ENCODE peak calls at places on chromosomes 12 and 14, in seven cellular contexts. One of them, this sample, is unnamed. For H3K9me3, H3K36me3 and H3K4me1, the result is how much of the 10 kb centered on the place peaks cover.

GRCh38 chr14:53696217-53696965 is 260.2 kb downstream of the BMP4 start:
- DNase-seq in adrenal gland: no peak
- DNase-seq in psoas muscle: no peak
- DNase-seq in CD8-positive, alpha-beta T cell: no peak
- DNase-seq in esophagus squamous epithelium: no peak
- DNase-seq in ovary: no peak
- DNase-seq in IMR-90: peak
- DNase-seq in this sample: no peak

GRCh38 chr14:34628681-34629135 is 1.2 kb downstream of the SNX6 start:
- DNase-seq in adrenal gland: no peak
- DNase-seq in psoas muscle: no peak
- DNase-seq in CD8-positive, alpha-beta T cell: no peak
- DNase-seq in esophagus squamous epithelium: no peak
- DNase-seq in ovary: no peak
- DNase-seq in IMR-90: peak
- DNase-seq in this sample: no peak

GRCh38 chr14:100851946-100852620 is 26.2 kb downstream of the MEG3 start:
- DNase-seq in adrenal gland: no peak
- DNase-seq in psoas muscle: peak
- DNase-seq in CD8-positive, alpha-beta T cell: no peak
- DNase-seq in esophagus squamous epithelium: no peak
- DNase-seq in ovary: no peak
- DNase-seq in IMR-90: no peak
- DNase-seq in this sample: no peak

GRCh38 chr12:89350661-89351488 is 1.4 kb downstream of the DUSP6 start:
- DNase-seq in adrenal gland: peak
- DNase-seq in psoas muscle: peak
- DNase-seq in CD8-positive, alpha-beta T cell: no peak
- DNase-seq in esophagus squamous epithelium: no peak
- DNase-seq in ovary: no peak
- DNase-seq in IMR-90: no peak
- DNase-seq in this sample: peak

GRCh38 chr12:67241482-67241881 is 27.7 kb upstream of the CAND1 start:
- DNase-seq in adrenal gland: no peak
- DNase-seq in psoas muscle: no peak
- DNase-seq in CD8-positive, alpha-beta T cell: no peak
- DNase-seq in esophagus squamous epithelium: no peak
- DNase-seq in ovary: no peak
- DNase-seq in IMR-90: peak
- DNase-seq in this sample: no peak

GRCh38 chr12:109771746-109772621 is 58.4 kb downstream of the FAM222A start:
- DNase-seq in adrenal gland: peak
- DNase-seq in psoas muscle: peak
- DNase-seq in CD8-positive, alpha-beta T cell: no peak
- DNase-seq in esophagus squamous epithelium: no peak
- DNase-seq in ovary: peak
- DNase-seq in IMR-90: no peak
- DNase-seq in this sample: no peak

GRCh38 chr14:101359221-101360044 is 201.9 kb upstream of the DIO3 start:
- DNase-seq in adrenal gland: no peak
- DNase-seq in psoas muscle: peak
- DNase-seq in CD8-positive, alpha-beta T cell: no peak
- DNase-seq in esophagus squamous epithelium: no peak
- DNase-seq in ovary: peak
- DNase-seq in IMR-90: no peak
- DNase-seq in this sample: no peak

GRCh38 chr14:68448379-68448778 is 344.5 kb downstream of the ZFP36L1 start:
- DNase-seq in adrenal gland: no peak
- DNase-seq in psoas muscle: no peak
- DNase-seq in CD8-positive, alpha-beta T cell: no peak
- DNase-seq in esophagus squamous epithelium: no peak
- DNase-seq in ovary: no peak
- DNase-seq in IMR-90: no peak
- DNase-seq in this sample: no peak

GRCh38 chr14:103207404-103208072 is 84.3 kb downstream of the TNFAIP2 start:
- DNase-seq in adrenal gland: peak
- DNase-seq in psoas muscle: peak
- DNase-seq in CD8-positive, alpha-beta T cell: no peak
- DNase-seq in esophagus squamous epithelium: no peak
- DNase-seq in ovary: peak
- DNase-seq in IMR-90: no peak
- DNase-seq in this sample: no peak

GRCh38 chr12:63066782-63067181 is 84.2 kb downstream of the AVPR1A start:
- DNase-seq in adrenal gland: no peak
- DNase-seq in psoas muscle: no peak
- DNase-seq in CD8-positive, alpha-beta T cell: no peak
- DNase-seq in esophagus squamous epithelium: no peak
- DNase-seq in ovary: no peak
- DNase-seq in IMR-90: no peak
- DNase-seq in this sample: no peak

GRCh38 chr12:130683080-130683479 is 33.0 kb downstream of the RIMBP2 start:
- DNase-seq in adrenal gland: no peak
- DNase-seq in psoas muscle: no peak
- DNase-seq in CD8-positive, alpha-beta T cell: no peak
- DNase-seq in esophagus squamous epithelium: no peak
- DNase-seq in ovary: no peak
- DNase-seq in IMR-90: no peak
- DNase-seq in this sample: no peak

GRCh38 chr12:75489613-75490210 is 9.2 kb downstream of the GLIPR1 start:
- DNase-seq in adrenal gland: no peak
- DNase-seq in psoas muscle: no peak
- DNase-seq in CD8-positive, alpha-beta T cell: no peak
- DNase-seq in esophagus squamous epithelium: no peak
- DNase-seq in ovary: no peak
- DNase-seq in IMR-90: peak
- DNase-seq in this sample: no peak

GRCh38 chr14:67668559-67668958 is 5.9 kb downstream of the VTI1B start:
- DNase-seq in adrenal gland: no peak
- DNase-seq in psoas muscle: no peak
- DNase-seq in CD8-positive, alpha-beta T cell: no peak
- DNase-seq in esophagus squamous epithelium: no peak
- DNase-seq in ovary: no peak
- DNase-seq in IMR-90: no peak
- DNase-seq in this sample: no peak

DNA sequence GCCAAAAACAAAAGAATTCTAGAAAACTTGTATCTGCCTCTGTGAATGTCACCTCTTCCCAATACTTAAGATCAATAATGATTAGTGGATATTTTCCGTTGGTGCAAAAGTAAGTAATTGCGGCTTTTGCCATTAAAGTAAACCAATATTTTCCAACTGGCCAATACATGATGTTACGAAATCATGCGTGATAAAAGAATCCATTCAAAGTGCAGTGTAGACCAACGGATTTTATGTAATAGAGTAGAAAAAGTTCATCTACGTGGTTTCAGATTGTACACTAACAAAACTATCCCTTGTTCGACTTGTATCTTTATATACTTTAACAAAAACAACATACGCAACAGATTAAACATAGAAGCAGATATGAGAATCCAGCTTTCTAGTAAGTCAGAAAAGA is 626 bp upstream of the ZNF268 start:
- DNase-seq in adrenal gland: no peak
- DNase-seq in psoas muscle: no peak
- DNase-seq in CD8-positive, alpha-beta T cell: no peak
- DNase-seq in esophagus squamous epithelium: no peak
- DNase-seq in ovary: no peak
- DNase-seq in IMR-90: no peak
- DNase-seq in this sample: no peak
- H3K9me3 ChIP-seq in adrenal gland: under half
- H3K9me3 ChIP-seq in psoas muscle: half or more
- H3K9me3 ChIP-seq in CD8-positive, alpha-beta T cell: under half
- H3K9me3 ChIP-seq in esophagus squamous epithelium: under half
- H3K9me3 ChIP-seq in ovary: under half
- H3K9me3 ChIP-seq in IMR-90: under half
- H3K9me3 ChIP-seq in this sample: under half

GRCh38 chr14:50757702-50758101 is 73.3 kb downstream of the NIN start:
- DNase-seq in adrenal gland: no peak
- DNase-seq in psoas muscle: no peak
- DNase-seq in CD8-positive, alpha-beta T cell: no peak
- DNase-seq in esophagus squamous epithelium: no peak
- DNase-seq in ovary: no peak
- DNase-seq in IMR-90: no peak
- DNase-seq in this sample: no peak

GRCh38 chr14:50758279-50758678 is 72.7 kb downstream of the NIN start:
- DNase-seq in adrenal gland: no peak
- DNase-seq in psoas muscle: no peak
- DNase-seq in CD8-positive, alpha-beta T cell: no peak
- DNase-seq in esophagus squamous epithelium: no peak
- DNase-seq in ovary: no peak
- DNase-seq in IMR-90: no peak
- DNase-seq in this sample: no peak

GRCh38 chr14:50758945-50759344 is 72.0 kb downstream of the NIN start:
- DNase-seq in adrenal gland: no peak
- DNase-seq in psoas muscle: no peak
- DNase-seq in CD8-positive, alpha-beta T cell: no peak
- DNase-seq in esophagus squamous epithelium: no peak
- DNase-seq in ovary: no peak
- DNase-seq in IMR-90: no peak
- DNase-seq in this sample: no peak

GRCh38 chr14:50759800-50760543 is 71.0 kb downstream of the NIN start:
- DNase-seq in adrenal gland: no peak
- DNase-seq in psoas muscle: no peak
- DNase-seq in CD8-positive, alpha-beta T cell: no peak
- DNase-seq in esophagus squamous epithelium: no peak
- DNase-seq in ovary: no peak
- DNase-seq in IMR-90: no peak
- DNase-seq in this sample: no peak

DNA sequence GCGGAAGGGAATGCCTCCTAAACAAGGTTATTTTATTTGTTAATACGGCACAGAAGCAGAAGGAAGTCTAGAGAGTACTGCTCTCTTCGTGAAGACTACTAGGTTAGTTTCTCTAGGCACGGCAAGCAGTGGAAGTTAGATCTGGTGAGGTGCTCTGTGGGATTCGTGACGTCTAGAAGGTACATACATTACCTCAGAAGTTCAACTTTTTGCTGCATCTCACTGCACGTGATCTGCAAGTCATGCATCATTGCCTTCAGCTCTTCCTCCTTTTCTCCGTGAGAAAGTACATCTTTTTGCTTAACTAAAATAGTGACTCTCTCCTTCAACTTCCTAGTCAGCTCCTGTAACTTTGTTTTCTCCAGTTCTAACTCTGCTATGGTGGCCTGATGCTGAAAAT is 74.7 kb downstream of the NIN start:
- DNase-seq in adrenal gland: no peak
- DNase-seq in psoas muscle: no peak
- DNase-seq in CD8-positive, alpha-beta T cell: no peak
- DNase-seq in esophagus squamous epithelium: no peak
- DNase-seq in ovary: no peak
- DNase-seq in IMR-90: no peak
- DNase-seq in this sample: no peak
- H3K36me3 ChIP-seq in adrenal gland: under half
- H3K36me3 ChIP-seq in psoas muscle: under half
- H3K36me3 ChIP-seq in CD8-positive, alpha-beta T cell: half or more
- H3K36me3 ChIP-seq in esophagus squamous epithelium: under half
- H3K36me3 ChIP-seq in ovary: under half
- H3K36me3 ChIP-seq in IMR-90: under half
- H3K36me3 ChIP-seq in this sample: half or more

GRCh38 chr12:8696402-8697100 is 1.2 kb upstream of the RIMKLB start:
- DNase-seq in adrenal gland: no peak
- DNase-seq in psoas muscle: no peak
- DNase-seq in CD8-positive, alpha-beta T cell: no peak
- DNase-seq in esophagus squamous epithelium: no peak
- DNase-seq in ovary: no peak
- DNase-seq in IMR-90: no peak
- DNase-seq in this sample: no peak

GRCh38 chr12:8697476-8698131 is at the start of gene RIMKLB:
- DNase-seq in adrenal gland: peak
- DNase-seq in psoas muscle: peak
- DNase-seq in CD8-positive, alpha-beta T cell: peak
- DNase-seq in esophagus squamous epithelium: peak
- DNase-seq in ovary: peak
- DNase-seq in IMR-90: peak
- DNase-seq in this sample: peak

GRCh38 chr12:8692573-8692972 is 5.2 kb upstream of the RIMKLB start:
- DNase-seq in adrenal gland: no peak
- DNase-seq in psoas muscle: no peak
- DNase-seq in CD8-positive, alpha-beta T cell: no peak
- DNase-seq in esophagus squamous epithelium: no peak
- DNase-seq in ovary: peak
- DNase-seq in IMR-90: peak
- DNase-seq in this sample: no peak

GRCh38 chr12:8697120-8697475 is 693 bp upstream of the RIMKLB start:
- DNase-seq in adrenal gland: peak
- DNase-seq in psoas muscle: peak
- DNase-seq in CD8-positive, alpha-beta T cell: peak
- DNase-seq in esophagus squamous epithelium: no peak
- DNase-seq in ovary: peak
- DNase-seq in IMR-90: peak
- DNase-seq in this sample: peak

DNA sequence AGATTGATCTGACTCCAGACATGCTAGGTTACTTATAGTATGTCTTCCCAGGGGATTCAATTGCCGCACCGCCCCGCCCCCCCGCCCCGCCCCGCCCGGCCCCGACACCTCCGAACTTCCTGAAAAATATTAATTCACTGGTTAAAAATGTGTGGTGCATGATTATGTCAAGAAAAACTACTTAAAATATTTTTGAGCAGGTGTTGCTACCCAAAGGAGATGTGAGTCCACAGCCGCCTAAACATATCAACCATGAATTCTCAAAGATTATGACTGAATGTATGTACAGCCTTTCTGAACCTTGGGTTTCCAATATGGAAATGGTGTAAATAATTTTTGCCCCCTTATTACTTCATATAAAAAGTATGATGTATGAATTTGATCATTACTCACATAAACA is 2.7 kb upstream of the RIMKLB start:
- DNase-seq in adrenal gland: no peak
- DNase-seq in psoas muscle: no peak
- DNase-seq in CD8-positive, alpha-beta T cell: no peak
- DNase-seq in esophagus squamous epithelium: no peak
- DNase-seq in ovary: no peak
- DNase-seq in IMR-90: no peak
- DNase-seq in this sample: no peak
- H3K4me1 ChIP-seq in adrenal gland: under half
- H3K4me1 ChIP-seq in psoas muscle: under half
- H3K4me1 ChIP-seq in CD8-positive, alpha-beta T cell: under half
- H3K4me1 ChIP-seq in esophagus squamous epithelium: under half
- H3K4me1 ChIP-seq in ovary: under half
- H3K4me1 ChIP-seq in IMR-90: under half
- H3K4me1 ChIP-seq in this sample: under half

GRCh38 chr12:111645433-111645832 is 40.3 kb downstream of the BRAP start:
- DNase-seq in adrenal gland: no peak
- DNase-seq in psoas muscle: no peak
- DNase-seq in CD8-positive, alpha-beta T cell: no peak
- DNase-seq in esophagus squamous epithelium: no peak
- DNase-seq in ovary: no peak
- DNase-seq in IMR-90: peak
- DNase-seq in this sample: no peak

GRCh38 chr12:111656016-111656415 is 29.7 kb downstream of the BRAP start:
- DNase-seq in adrenal gland: no peak
- DNase-seq in psoas muscle: no peak
- DNase-seq in CD8-positive, alpha-beta T cell: no peak
- DNase-seq in esophagus squamous epithelium: no peak
- DNase-seq in ovary: no peak
- DNase-seq in IMR-90: no peak
- DNase-seq in this sample: no peak

GRCh38 chr12:111655356-111655755 is 30.4 kb downstream of the BRAP start:
- DNase-seq in adrenal gland: no peak
- DNase-seq in psoas muscle: no peak
- DNase-seq in CD8-positive, alpha-beta T cell: no peak
- DNase-seq in esophagus squamous epithelium: no peak
- DNase-seq in ovary: no peak
- DNase-seq in IMR-90: no peak
- DNase-seq in this sample: no peak

GRCh38 chr12:111653596-111653995 is 32.2 kb downstream of the BRAP start:
- DNase-seq in adrenal gland: no peak
- DNase-seq in psoas muscle: no peak
- DNase-seq in CD8-positive, alpha-beta T cell: no peak
- DNase-seq in esophagus squamous epithelium: no peak
- DNase-seq in ovary: no peak
- DNase-seq in IMR-90: no peak
- DNase-seq in this sample: no peak

GRCh38 chr12:111650912-111651311 is 34.8 kb downstream of the BRAP start:
- DNase-seq in adrenal gland: no peak
- DNase-seq in psoas muscle: no peak
- DNase-seq in CD8-positive, alpha-beta T cell: no peak
- DNase-seq in esophagus squamous epithelium: no peak
- DNase-seq in ovary: no peak
- DNase-seq in IMR-90: no peak
- DNase-seq in this sample: no peak
- H3K9me3 ChIP-seq in adrenal gland: under half
- H3K9me3 ChIP-seq in psoas muscle: under half
- H3K9me3 ChIP-seq in CD8-positive, alpha-beta T cell: under half
- H3K9me3 ChIP-seq in esophagus squamous epithelium: under half
- H3K9me3 ChIP-seq in ovary: under half
- H3K9me3 ChIP-seq in IMR-90: under half
- H3K9me3 ChIP-seq in this sample: under half

This sample was measured in naive thymus-derived CD4-positive, alpha-beta T cell.